ENCODE peak calls at places on chromosome 9, in five cellular contexts. One of them, this sample, is unnamed. For H3K27me3, the result is how much of the 10 kb centered on the place peaks cover.

GRCh38 chr9:17750285-17750684 is 171.4 kb downstream of the SH3GL2 start:
- DNase-seq in SJSA1: no peak
- DNase-seq in fibroblast of lung: no peak
- DNase-seq in H1: no peak
- DNase-seq in body of pancreas: no peak
- DNase-seq in this sample: no peak

GRCh38 chr9:2106666-2107065 is 91.5 kb downstream of the SMARCA2 start:
- DNase-seq in SJSA1: no peak
- DNase-seq in fibroblast of lung: no peak
- DNase-seq in H1: no peak
- DNase-seq in body of pancreas: no peak
- DNase-seq in this sample: no peak

GRCh38 chr9:83379045-83379444 is 159.2 kb downstream of the FRMD3 start:
- DNase-seq in SJSA1: no peak
- DNase-seq in fibroblast of lung: no peak
- DNase-seq in H1: no peak
- DNase-seq in body of pancreas: no peak
- DNase-seq in this sample: no peak

GRCh38 chr9:113694912-113695900 is 180.9 kb upstream of the ZNF618 start:
- DNase-seq in SJSA1: no peak
- DNase-seq in fibroblast of lung: peak
- DNase-seq in H1: no peak
- DNase-seq in body of pancreas: no peak
- DNase-seq in this sample: no peak

GRCh38 chr9:27151693-27152397 is 42.8 kb downstream of the TEK start:
- DNase-seq in SJSA1: peak
- DNase-seq in fibroblast of lung: peak
- DNase-seq in H1: no peak
- DNase-seq in body of pancreas: peak
- DNase-seq in this sample: no peak

GRCh38 chr9:96344458-96345180 is 38.9 kb downstream of the SLC35D2 start:
- DNase-seq in SJSA1: peak
- DNase-seq in fibroblast of lung: peak
- DNase-seq in H1: no peak
- DNase-seq in body of pancreas: peak
- DNase-seq in this sample: no peak

GRCh38 chr9:33125871-33126822 is 41.0 kb downstream of the B4GALT1 start:
- DNase-seq in SJSA1: no peak
- DNase-seq in fibroblast of lung: peak
- DNase-seq in H1: no peak
- DNase-seq in body of pancreas: no peak
- DNase-seq in this sample: no peak

GRCh38 chr9:104276709-104277245 is 182.7 kb downstream of the SMC2 start:
- DNase-seq in SJSA1: no peak
- DNase-seq in fibroblast of lung: peak
- DNase-seq in H1: no peak
- DNase-seq in body of pancreas: no peak
- DNase-seq in this sample: no peak

GRCh38 chr9:92982130-92982529 is 34.8 kb downstream of the FGD3 start:
- DNase-seq in SJSA1: no peak
- DNase-seq in fibroblast of lung: no peak
- DNase-seq in H1: no peak
- DNase-seq in body of pancreas: no peak
- DNase-seq in this sample: no peak

GRCh38 chr9:13529321-13530104 is 250.0 kb upstream of the MPDZ start:
- DNase-seq in SJSA1: no peak
- DNase-seq in fibroblast of lung: peak
- DNase-seq in H1: no peak
- DNase-seq in body of pancreas: no peak
- DNase-seq in this sample: no peak

GRCh38 chr9:912776-913175 is 63.7 kb upstream of the DMRT3 start:
- DNase-seq in SJSA1: no peak
- DNase-seq in fibroblast of lung: no peak
- DNase-seq in H1: no peak
- DNase-seq in body of pancreas: no peak
- DNase-seq in this sample: no peak

GRCh38 chr9:96859461-96860198 is 5.3 kb upstream of the ZNF782 start:
- DNase-seq in SJSA1: peak
- DNase-seq in fibroblast of lung: peak
- DNase-seq in H1: no peak
- DNase-seq in body of pancreas: peak
- DNase-seq in this sample: no peak

GRCh38 chr9:137611623-137612609 is 6.4 kb downstream of the ARRDC1 start:
- DNase-seq in SJSA1: peak
- DNase-seq in fibroblast of lung: peak
- DNase-seq in H1: no peak
- DNase-seq in body of pancreas: peak
- DNase-seq in this sample: peak

GRCh38 chr9:31140316-31140715 is 1244.1 kb upstream of the ACO1 start:
- DNase-seq in SJSA1: peak
- DNase-seq in fibroblast of lung: peak
- DNase-seq in H1: no peak
- DNase-seq in body of pancreas: no peak
- DNase-seq in this sample: no peak

GRCh38 chr9:105297442-105298097 is 53.1 kb downstream of the SLC44A1 start:
- DNase-seq in SJSA1: no peak
- DNase-seq in fibroblast of lung: no peak
- DNase-seq in H1: no peak
- DNase-seq in body of pancreas: no peak
- DNase-seq in this sample: no peak

GRCh38 chr9:18390393-18390792 is 83.6 kb upstream of the ADAMTSL1 start:
- DNase-seq in SJSA1: no peak
- DNase-seq in fibroblast of lung: no peak
- DNase-seq in H1: no peak
- DNase-seq in body of pancreas: no peak
- DNase-seq in this sample: no peak

GRCh38 chr9:79583957-79584654 is 12.3 kb downstream of the TLE4 start:
- DNase-seq in SJSA1: no peak
- DNase-seq in fibroblast of lung: no peak
- DNase-seq in H1: no peak
- DNase-seq in body of pancreas: no peak
- DNase-seq in this sample: no peak

GRCh38 chr9:128683340-128684064 is 5.5 kb upstream of the SET start:
- DNase-seq in SJSA1: no peak
- DNase-seq in fibroblast of lung: peak
- DNase-seq in H1: peak
- DNase-seq in body of pancreas: peak
- DNase-seq in this sample: peak

GRCh38 chr9:3992924-3993323 is 306.9 kb downstream of the GLIS3 start:
- DNase-seq in SJSA1: no peak
- DNase-seq in fibroblast of lung: peak
- DNase-seq in H1: no peak
- DNase-seq in body of pancreas: no peak
- DNase-seq in this sample: no peak

GRCh38 chr9:85377751-85378289 is 363.9 kb downstream of the AGTPBP1 start:
- DNase-seq in SJSA1: no peak
- DNase-seq in fibroblast of lung: peak
- DNase-seq in H1: no peak
- DNase-seq in body of pancreas: no peak
- DNase-seq in this sample: no peak

GRCh38 chr9:99822596-99823391 is 1.1 kb downstream of the NR4A3 start:
- DNase-seq in SJSA1: peak
- DNase-seq in fibroblast of lung: peak
- DNase-seq in H1: peak
- DNase-seq in body of pancreas: peak
- DNase-seq in this sample: no peak

GRCh38 chr9:91386765-91387164 is 25.0 kb upstream of the AUH start:
- DNase-seq in SJSA1: no peak
- DNase-seq in fibroblast of lung: no peak
- DNase-seq in H1: no peak
- DNase-seq in body of pancreas: no peak
- DNase-seq in this sample: no peak

GRCh38 chr9:124210697-124211096 is 47.1 kb upstream of the NEK6 start:
- DNase-seq in SJSA1: no peak
- DNase-seq in fibroblast of lung: peak
- DNase-seq in H1: no peak
- DNase-seq in body of pancreas: no peak
- DNase-seq in this sample: no peak

GRCh38 chr9:137114220-137114612 is 317 bp downstream of the DPP7 start:
- DNase-seq in SJSA1: no peak
- DNase-seq in fibroblast of lung: no peak
- DNase-seq in H1: no peak
- DNase-seq in body of pancreas: no peak
- DNase-seq in this sample: peak

GRCh38 chr9:128705051-128705965 is 3.0 kb downstream of the PKN3 start:
- DNase-seq in SJSA1: no peak
- DNase-seq in fibroblast of lung: no peak
- DNase-seq in H1: no peak
- DNase-seq in body of pancreas: peak
- DNase-seq in this sample: peak

GRCh38 chr9:124128568-124128967 is 117.0 kb downstream of the LHX2 start:
- DNase-seq in SJSA1: peak
- DNase-seq in fibroblast of lung: no peak
- DNase-seq in H1: no peak
- DNase-seq in body of pancreas: no peak
- DNase-seq in this sample: no peak

GRCh38 chr9:77997611-77998349 is 33.8 kb downstream of the GNAQ start:
- DNase-seq in SJSA1: no peak
- DNase-seq in fibroblast of lung: no peak
- DNase-seq in H1: no peak
- DNase-seq in body of pancreas: no peak
- DNase-seq in this sample: no peak

GRCh38 chr9:114400772-114401171 is 13.0 kb upstream of the AKNA start:
- DNase-seq in SJSA1: no peak
- DNase-seq in fibroblast of lung: no peak
- DNase-seq in H1: no peak
- DNase-seq in body of pancreas: no peak
- DNase-seq in this sample: no peak

DNA sequence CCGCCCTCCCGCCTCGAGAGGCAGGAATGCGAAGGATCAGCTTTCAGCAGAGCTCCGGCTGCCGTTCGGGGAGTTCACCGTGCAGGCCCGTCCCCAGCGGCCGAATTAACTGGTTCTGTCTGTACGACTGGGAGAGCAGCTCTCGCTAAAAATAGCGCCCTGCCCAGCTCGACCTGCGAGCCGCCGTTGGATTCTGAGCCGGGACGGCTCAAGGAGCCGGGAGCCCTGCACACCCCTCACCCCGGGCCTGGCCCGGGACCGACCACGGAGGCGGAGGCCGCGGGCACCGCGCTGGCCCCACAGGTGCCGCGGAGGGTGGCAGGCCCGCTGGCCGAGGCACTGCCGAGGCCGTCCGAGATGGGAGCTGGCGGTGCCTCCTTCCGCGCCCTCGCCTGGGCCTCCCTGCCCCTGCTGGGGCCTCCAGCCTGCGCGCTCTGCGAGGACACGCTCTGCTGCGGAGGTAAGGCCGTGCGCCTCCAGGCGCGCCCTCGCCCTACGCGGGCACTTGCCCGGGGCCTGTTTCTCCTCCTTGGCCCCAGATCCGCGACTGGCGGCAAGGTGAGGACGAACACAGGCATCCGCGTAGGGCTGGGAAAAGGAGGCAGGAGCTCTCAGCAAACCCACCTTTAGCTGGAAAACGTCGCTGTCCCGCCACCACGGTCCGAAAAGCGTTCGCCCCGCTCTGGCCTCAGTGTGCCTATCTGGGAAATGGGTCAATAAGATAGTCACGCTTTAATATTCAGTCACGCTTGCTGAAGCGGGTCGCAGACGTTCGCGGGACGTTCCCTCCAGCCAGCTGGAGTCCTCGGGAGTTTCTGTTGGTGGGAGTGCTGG is 53.0 kb upstream of the DAB2IP start:
- DNase-seq in SJSA1: no peak
- DNase-seq in fibroblast of lung: peak
- DNase-seq in H1: peak
- DNase-seq in body of pancreas: peak
- DNase-seq in this sample: peak
- H3K27me3 ChIP-seq in SJSA1: under half
- H3K27me3 ChIP-seq in fibroblast of lung: under half
- H3K27me3 ChIP-seq in H1: under half
- H3K27me3 ChIP-seq in body of pancreas: under half
- H3K27me3 ChIP-seq in this sample: under half

GRCh38 chr9:135480071-135480941 is 724 bp downstream of the PPP1R26 start:
- DNase-seq in SJSA1: peak
- DNase-seq in fibroblast of lung: peak
- DNase-seq in H1: peak
- DNase-seq in body of pancreas: peak
- DNase-seq in this sample: no peak
- H3K27me3 ChIP-seq in SJSA1: under half
- H3K27me3 ChIP-seq in fibroblast of lung: under half
- H3K27me3 ChIP-seq in H1: under half
- H3K27me3 ChIP-seq in body of pancreas: under half
- H3K27me3 ChIP-seq in this sample: under half

DNA sequence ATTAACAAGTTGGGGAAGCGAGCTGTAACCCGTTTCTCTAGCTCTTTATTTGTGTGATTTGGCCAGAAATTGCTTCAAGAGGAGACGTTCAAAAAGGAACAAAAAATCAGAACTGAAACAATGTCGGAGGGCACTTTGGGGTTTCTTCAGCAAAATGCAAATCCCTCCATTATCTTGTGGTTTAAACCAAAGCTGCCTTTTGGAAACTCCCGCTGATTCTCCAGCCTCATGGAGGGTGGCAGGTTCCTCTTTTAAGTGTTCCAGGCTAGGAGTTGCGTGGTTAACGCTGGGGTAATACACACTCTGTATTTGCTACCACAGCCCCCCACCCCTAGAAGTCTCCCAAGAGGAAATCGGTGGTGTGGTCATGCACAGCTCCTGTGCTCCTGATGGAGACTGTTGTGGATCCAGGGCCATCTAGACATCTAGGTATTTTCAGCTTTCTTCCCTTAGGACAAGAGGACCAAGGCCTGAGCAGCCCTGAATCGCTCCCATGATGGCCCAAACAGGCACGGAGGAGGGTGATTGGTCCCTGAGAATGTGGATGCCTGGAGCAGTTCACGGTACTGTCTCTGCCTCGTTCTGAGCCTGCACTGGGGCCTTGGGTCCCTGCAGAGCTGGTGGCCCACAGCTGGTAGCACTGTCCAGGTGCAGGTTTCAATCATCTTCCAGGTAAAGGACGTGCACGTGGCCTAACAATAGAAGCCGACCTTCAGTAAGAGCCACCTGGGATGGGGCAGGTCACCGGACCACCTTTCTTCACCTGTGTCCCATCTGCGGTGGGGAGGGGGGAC is 19.2 kb upstream of the FCN1 start:
- DNase-seq in SJSA1: no peak
- DNase-seq in fibroblast of lung: no peak
- DNase-seq in H1: no peak
- DNase-seq in body of pancreas: no peak
- DNase-seq in this sample: no peak
- H3K27me3 ChIP-seq in SJSA1: under half
- H3K27me3 ChIP-seq in fibroblast of lung: under half
- H3K27me3 ChIP-seq in H1: under half
- H3K27me3 ChIP-seq in body of pancreas: under half
- H3K27me3 ChIP-seq in this sample: under half

GRCh38 chr9:34591911-34592866 is 2.7 kb upstream of the CNTFR start:
- DNase-seq in SJSA1: no peak
- DNase-seq in fibroblast of lung: no peak
- DNase-seq in H1: no peak
- DNase-seq in body of pancreas: no peak
- DNase-seq in this sample: no peak

GRCh38 chr9:34591091-34591910 is 1.8 kb upstream of the CNTFR start:
- DNase-seq in SJSA1: peak
- DNase-seq in fibroblast of lung: peak
- DNase-seq in H1: peak
- DNase-seq in body of pancreas: peak
- DNase-seq in this sample: peak

GRCh38 chr9:34590376-34591090 is 1.0 kb upstream of the CNTFR start:
- DNase-seq in SJSA1: no peak
- DNase-seq in fibroblast of lung: no peak
- DNase-seq in H1: peak
- DNase-seq in body of pancreas: peak
- DNase-seq in this sample: no peak

GRCh38 chr9:34592895-34593601 is 3.5 kb upstream of the CNTFR start:
- DNase-seq in SJSA1: no peak
- DNase-seq in fibroblast of lung: no peak
- DNase-seq in H1: peak
- DNase-seq in body of pancreas: peak
- DNase-seq in this sample: peak

GRCh38 chr9:34594177-34594576 is 4.7 kb upstream of the CNTFR start:
- DNase-seq in SJSA1: no peak
- DNase-seq in fibroblast of lung: no peak
- DNase-seq in H1: no peak
- DNase-seq in body of pancreas: no peak
- DNase-seq in this sample: no peak
- H3K27me3 ChIP-seq in SJSA1: under half
- H3K27me3 ChIP-seq in fibroblast of lung: under half
- H3K27me3 ChIP-seq in H1: under half
- H3K27me3 ChIP-seq in body of pancreas: under half
- H3K27me3 ChIP-seq in this sample: under half